ENCODE peak calls at places on chromosomes 3 and 15, in four cellular contexts. V, C, L and Y are unnamed samples.
A peak's percentile ranks its signal among the peaks of the same experiment; 100 is the strongest.

GRCh38 chr15:31840849-31841476 is 189.4 kb upstream of the CHRNA7 start:
- DNase-seq in V (no peak), C (no peak), L (no peak), Y (no peak)

GRCh38 chr3:100695696-100696095 is 13.6 kb upstream of the TFG start:
- DNase-seq in V (no peak), C (no peak), L (no peak), Y (no peak)

GRCh38 chr3:184262166-184262926 is 993 bp upstream of the CAMK2N2 start:
- DNase-seq in V (no peak), C (no peak), L (peak; percentile 72), Y (no peak)

GRCh38 chr15:40098489-40099261 is 10.0 kb downstream of the BMF start:
- DNase-seq in V (peak; percentile 97), C (peak; percentile 89), L (peak; percentile 47), Y (peak; percentile 84)

GRCh38 chr15:43275736-43276562 is 9.2 kb upstream of the TGM5 start:
- DNase-seq in V (no peak), C (no peak), L (no peak), Y (no peak)

GRCh38 chr3:87333393-87333892 is 57.1 kb upstream of the POU1F1 start:
- DNase-seq in V (peak; percentile 83), C (no peak), L (no peak), Y (no peak)

GRCh38 chr3:194136519-194137313 is 768 bp downstream of the HES1 start:
- DNase-seq in V (peak; percentile 14), C (no peak), L (peak; percentile 56), Y (no peak)

GRCh38 chr3:139654637-139655365 is 23.0 kb downstream of the NMNAT3 start:
- DNase-seq in V (peak; percentile 98), C (no peak), L (no peak), Y (no peak)

GRCh38 chr3:187066228-187066995 is 72.9 kb downstream of the RPL39L start:
- DNase-seq in V (peak; percentile 65), C (peak; percentile 69), L (peak; percentile 32), Y (no peak)

GRCh38 chr3:146968204-146968651 is 363.1 kb upstream of the PLSCR5 start:
- DNase-seq in V (no peak), C (no peak), L (no peak), Y (no peak)

GRCh38 chr3:185490241-185490640 is 8.6 kb downstream of the TMEM41A start:
- DNase-seq in V (no peak), C (no peak), L (no peak), Y (no peak)

GRCh38 chr3:132268956-132269355 is 48.3 kb upstream of the ACP3 start:
- DNase-seq in V (no peak), C (peak; percentile 5), L (no peak), Y (no peak)

GRCh38 chr3:175469124-175469523 is 610.0 kb downstream of the NAALADL2 start:
- DNase-seq in V (no peak), C (no peak), L (no peak), Y (no peak)

GRCh38 chr3:87702600-87702999 is 356.2 kb downstream of the CGGBP1 start:
- DNase-seq in V (peak; percentile 3), C (no peak), L (no peak), Y (no peak)

GRCh38 chr3:73324203-73325155 is 263.0 kb downstream of the EBLN2 start:
- DNase-seq in V (no peak), C (no peak), L (no peak), Y (no peak)

GRCh38 chr3:45524605-45525004 is 69.9 kb upstream of the LIMD1 start:
- DNase-seq in V (no peak), C (no peak), L (no peak), Y (no peak)

GRCh38 chr3:160928183-160928718 is 172.2 kb downstream of the PPM1L start:
- DNase-seq in V (no peak), C (peak; percentile 7), L (no peak), Y (no peak)

GRCh38 chr15:98164573-98164972 is 204.1 kb downstream of the ARRDC4 start:
- DNase-seq in V (no peak), C (no peak), L (no peak), Y (no peak)

GRCh38 chr15:35519536-35520149 is 26.3 kb downstream of the DPH6 start:
- DNase-seq in V (peak; percentile 45), C (no peak), L (peak; percentile 11), Y (peak; percentile 19)

GRCh38 chr15:35514759-35515158 is 31.2 kb downstream of the DPH6 start:
- DNase-seq in V (no peak), C (no peak), L (no peak), Y (no peak)
- TF ChIP-seq NFIC in V (no peak), C (no peak), L (peak; percentile 52), Y (no peak)

GRCh38 chr15:77827860-77828259 is 195.1 kb upstream of the LINGO1 start:
- DNase-seq in V (no peak), C (no peak), L (no peak), Y (no peak)

GRCh38 chr15:77825143-77825542 is 192.4 kb upstream of the LINGO1 start:
- DNase-seq in V (no peak), C (no peak), L (no peak), Y (no peak)

GRCh38 chr15:77825546-77825945 is 192.8 kb upstream of the LINGO1 start:
- DNase-seq in V (no peak), C (no peak), L (no peak), Y (no peak)

GRCh38 chr15:77824361-77824985 is 191.8 kb upstream of the LINGO1 start:
- DNase-seq in V (no peak), C (no peak), L (no peak), Y (no peak)

GRCh38 chr15:77826006-77826695 is 193.4 kb upstream of the LINGO1 start:
- DNase-seq in V (no peak), C (no peak), L (no peak), Y (no peak)
- TF ChIP-seq TAF1 in V (no peak), C (no peak), L (no peak), Y (no peak)

DNA sequence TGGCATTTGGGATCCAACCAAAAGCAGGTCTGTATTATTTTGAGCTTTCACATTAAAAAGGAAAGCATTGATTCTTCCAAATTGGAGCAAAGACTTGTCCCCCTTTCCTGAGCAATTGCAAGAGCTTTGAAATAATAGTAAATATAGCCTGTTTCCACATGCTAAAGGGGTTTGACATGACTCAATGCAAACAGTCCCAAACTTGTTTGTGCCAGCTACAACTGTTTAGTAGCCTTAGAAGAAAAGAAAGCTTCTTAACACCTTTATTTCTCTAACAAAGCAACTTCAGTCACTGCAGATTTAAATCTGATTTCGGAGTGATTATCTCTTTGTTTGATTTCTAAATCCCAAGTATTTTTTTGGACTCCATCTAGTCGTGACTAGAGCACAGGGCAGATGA is 180.2 kb downstream of the SEMA6D start:
- DNase-seq in V (no peak), C (no peak), L (no peak), Y (no peak)
- TF ChIP-seq NFIC in V (no peak), C (no peak), L (no peak), Y (no peak)

GRCh38 chr15:100501095-100501494 is 27.7 kb downstream of the CERS3 start:
- DNase-seq in V (no peak), C (no peak), L (no peak), Y (no peak)

GRCh38 chr15:100493213-100493612 is 35.5 kb downstream of the CERS3 start:
- DNase-seq in V (no peak), C (no peak), L (no peak), Y (no peak)

DNA sequence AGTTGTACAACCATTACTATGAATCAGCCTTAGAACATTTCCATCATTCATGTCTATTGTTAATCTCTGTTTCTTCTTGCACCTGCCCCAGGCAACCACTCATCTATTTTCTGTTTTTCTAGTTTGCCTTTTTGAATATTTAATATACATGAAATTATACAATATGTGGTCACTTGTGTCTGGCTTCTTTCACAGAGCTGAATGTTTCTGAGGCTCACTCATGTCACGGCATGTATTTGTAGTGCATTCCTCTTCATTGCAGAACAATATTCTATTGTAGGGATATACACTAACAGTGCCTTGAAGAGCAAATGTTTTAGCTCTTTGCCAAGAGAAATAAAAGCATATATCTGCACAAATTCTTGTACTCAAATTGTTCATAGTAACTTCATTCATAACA is 32.9 kb downstream of the CERS3 start:
- DNase-seq in V (no peak), C (no peak), L (no peak), Y (no peak)
- TF ChIP-seq TAF1 in V (no peak), C (no peak), L (no peak), Y (no peak)